ENCODE peak calls at places on chromosomes 5 and 9, in four cellular contexts. A, I, F and R are unnamed samples.

GRCh38 chr9:134597041-134597913 is 44.3 kb upstream of the COL5A1 start:
- DNase-seq in A (no peak), I (no peak), F (no peak), R (no peak)

GRCh38 chr9:134741846-134742245 is 100.2 kb downstream of the COL5A1 start:
- DNase-seq in A (no peak), I (no peak), F (no peak), R (no peak)

GRCh38 chr9:71941060-71941568 is 29.7 kb downstream of the C9orf85 start:
- DNase-seq in A (no peak), I (no peak), F (no peak), R (no peak)

GRCh38 chr5:170338933-170339779 is 41.6 kb upstream of the LCP2 start:
- DNase-seq in A (no peak), I (no peak), F (no peak), R (peak; percentile 76)

GRCh38 chr9:6047020-6047419 is 31.6 kb upstream of the RANBP6 start:
- DNase-seq in A (no peak), I (no peak), F (no peak), R (no peak)

GRCh38 chr5:144467795-144468194 is 297.1 kb downstream of the KCTD16 start:
- DNase-seq in A (no peak), I (peak; percentile 35), F (no peak), R (peak; percentile 36)

GRCh38 chr9:82621446-82621845 is 441.5 kb downstream of the RASEF start:
- DNase-seq in A (no peak), I (no peak), F (no peak), R (no peak)

GRCh38 chr9:136081113-136081825 is 13.8 kb downstream of the NACC2 start:
- DNase-seq in A (no peak), I (no peak), F (peak; percentile 73), R (no peak)

GRCh38 chr5:171619744-171620143 is 165.9 kb upstream of the SMIM23 start:
- DNase-seq in A (no peak), I (no peak), F (no peak), R (no peak)

GRCh38 chr5:78504726-78505431 is 143.7 kb downstream of the LHFPL2 start:
- DNase-seq in A (peak; percentile 95), I (no peak), F (peak; percentile 93), R (no peak)

GRCh38 chr9:63859475-63860215 is 1425.4 kb downstream of the FOXD4L5 start:
- DNase-seq in A (no peak), I (peak; percentile 49), F (peak; percentile 10), R (no peak)

GRCh38 chr5:32500206-32500605 is 55.7 kb upstream of the ZFR start:
- DNase-seq in A (no peak), I (no peak), F (no peak), R (no peak)

GRCh38 chr5:174724484-174725260 is at the start of gene MSX2:
- DNase-seq in A (peak; percentile 66), I (no peak), F (peak; percentile 82), R (no peak)
- TF ChIP-seq POLR2A in A (peak; percentile 56), I (no peak), F (peak; percentile 74), R (no peak)

DNA sequence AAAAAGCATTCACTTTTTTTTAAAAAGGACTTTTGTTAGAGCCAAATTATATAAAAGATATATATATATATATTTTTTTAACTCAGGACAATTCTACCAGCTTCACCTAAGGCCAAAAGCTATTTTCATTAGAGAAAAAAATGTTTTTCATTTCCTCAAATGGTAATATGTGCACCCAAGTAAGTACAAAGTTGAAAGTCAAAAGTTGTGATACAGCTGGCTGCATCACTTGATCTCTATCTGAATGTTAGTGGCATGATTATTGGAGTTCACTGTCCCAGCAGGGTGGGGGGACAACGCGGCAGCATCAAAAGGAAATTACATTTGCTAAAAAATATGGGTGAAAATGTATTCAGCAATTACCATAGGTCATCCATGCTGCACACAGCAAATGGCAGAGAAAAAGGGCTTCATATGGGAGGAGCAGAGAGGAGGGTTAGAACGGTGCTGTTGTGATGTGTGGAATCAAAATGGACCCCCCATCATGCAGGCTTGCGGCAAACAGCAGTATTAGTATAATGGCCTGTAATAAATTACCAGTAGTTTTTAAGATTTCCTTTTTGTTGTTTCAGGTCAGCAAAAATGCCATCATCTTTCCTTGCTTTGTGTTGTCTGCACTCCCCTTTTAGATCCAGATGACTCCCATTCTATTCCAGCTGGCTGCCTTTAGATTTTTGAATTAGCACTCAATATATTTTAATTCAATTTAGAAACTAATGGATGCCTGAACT is 253.7 kb downstream of the MAT2B start:
- DNase-seq in A (no peak), I (no peak), F (no peak), R (no peak)
- TF ChIP-seq POLR2A in A (no peak), I (no peak), F (no peak), R (no peak)

GRCh38 chr9:121641228-121641611 is 10.2 kb upstream of the DAB2IP start:
- DNase-seq in A (no peak), I (no peak), F (no peak), R (no peak)
- TF ChIP-seq POLR2A in A (no peak), I (no peak), F (no peak), R (no peak)

DNA sequence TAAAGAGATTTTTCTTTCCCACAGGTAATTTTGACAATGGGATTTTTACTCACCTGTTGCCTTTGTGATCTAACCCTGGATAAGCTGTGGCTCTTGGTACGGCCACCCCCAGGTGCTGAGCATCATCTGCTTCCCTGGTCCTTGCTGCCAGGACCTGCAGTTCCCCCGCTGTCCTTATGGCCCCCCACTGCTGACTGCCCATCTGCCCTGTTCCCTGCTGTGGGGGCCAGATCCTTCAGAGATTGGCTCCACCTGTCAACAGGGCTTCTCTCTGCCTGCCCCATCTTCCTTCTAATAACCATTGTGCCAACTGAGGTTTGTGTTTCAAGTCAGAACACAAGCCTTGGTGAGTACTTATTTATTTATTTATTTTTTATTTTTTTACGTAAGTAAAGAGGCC is 183.3 kb downstream of the MAPKAP1 start:
- DNase-seq in A (no peak), I (no peak), F (no peak), R (no peak)
- TF ChIP-seq POLR2A in A (no peak), I (no peak), F (no peak), R (no peak)

GRCh38 chr5:132489051-132489770 is 1.4 kb downstream of the IRF1 start:
- DNase-seq in A (no peak), I (no peak), F (no peak), R (peak; percentile 49)

GRCh38 chr5:132491368-132492364 is 1.1 kb upstream of the IRF1 start:
- DNase-seq in A (no peak), I (no peak), F (no peak), R (no peak)

GRCh38 chr5:132492386-132492785 is 1.8 kb upstream of the IRF1 start:
- DNase-seq in A (no peak), I (no peak), F (no peak), R (no peak)

GRCh38 chr5:132489871-132490483 is 596 bp downstream of the IRF1 start:
- DNase-seq in A (peak; percentile 63), I (no peak), F (peak; percentile 58), R (peak; percentile 34)

DNA sequence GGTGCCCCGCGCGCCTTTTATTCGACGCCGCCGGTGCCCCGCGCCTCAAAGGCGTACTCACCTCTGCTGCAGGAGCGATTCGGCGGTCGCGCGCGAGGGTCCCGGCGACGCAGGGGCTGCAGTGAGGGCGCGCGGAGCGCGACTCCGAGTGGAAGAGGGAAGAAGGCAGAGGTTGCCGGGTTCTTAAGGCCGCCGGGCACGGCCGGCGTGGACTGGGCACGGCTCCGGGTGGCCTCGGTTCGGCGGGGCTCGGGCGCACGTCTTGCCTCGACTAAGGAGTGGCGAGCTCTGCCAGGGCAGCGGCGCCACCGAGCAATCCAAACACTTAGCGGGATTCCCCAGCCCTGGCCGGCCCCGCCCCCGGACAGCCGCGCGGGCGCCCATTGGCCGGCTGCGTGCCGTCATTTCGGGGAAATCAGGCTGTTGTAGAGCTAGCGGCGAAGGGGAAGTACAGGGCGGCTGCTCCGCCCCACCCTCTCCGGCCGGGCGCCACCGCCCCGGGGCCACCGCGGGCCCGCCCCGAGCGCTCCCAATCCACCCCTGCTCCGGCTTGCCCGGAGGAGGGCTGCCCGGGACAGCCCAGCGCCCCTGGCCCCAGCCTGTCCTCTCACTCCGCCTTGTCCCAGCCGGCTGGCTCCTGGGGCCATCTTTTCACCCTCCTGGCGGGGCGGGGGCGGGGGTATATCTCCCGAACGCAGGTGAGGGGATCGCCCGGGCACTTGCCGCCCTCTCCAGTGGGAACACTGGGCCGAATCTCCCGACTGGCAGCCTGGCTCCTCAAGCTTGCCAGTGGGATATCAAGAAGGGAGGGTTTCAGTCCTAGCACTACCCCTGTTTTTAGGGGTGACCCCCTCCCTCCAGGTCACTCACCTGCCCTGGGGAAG is at the start of gene IRF1:
- DNase-seq in A (peak; percentile 95), I (peak; percentile 91), F (peak; percentile 96), R (peak; percentile 97)
- TF ChIP-seq POLR2A in A (peak; percentile 97), I (no peak), F (peak; percentile 96), R (peak; percentile 91)

GRCh38 chr5:150499437-150499956 is 8.4 kb upstream of the NDST1 start:
- DNase-seq in A (no peak), I (no peak), F (no peak), R (no peak)

GRCh38 chr5:150502106-150502505 is 5.8 kb upstream of the NDST1 start:
- DNase-seq in A (no peak), I (no peak), F (no peak), R (no peak)

GRCh38 chr5:150498971-150499370 is 9.0 kb upstream of the NDST1 start:
- DNase-seq in A (no peak), I (no peak), F (no peak), R (no peak)

GRCh38 chr5:150500905-150501304 is 7.0 kb upstream of the NDST1 start:
- DNase-seq in A (no peak), I (no peak), F (no peak), R (no peak)

DNA sequence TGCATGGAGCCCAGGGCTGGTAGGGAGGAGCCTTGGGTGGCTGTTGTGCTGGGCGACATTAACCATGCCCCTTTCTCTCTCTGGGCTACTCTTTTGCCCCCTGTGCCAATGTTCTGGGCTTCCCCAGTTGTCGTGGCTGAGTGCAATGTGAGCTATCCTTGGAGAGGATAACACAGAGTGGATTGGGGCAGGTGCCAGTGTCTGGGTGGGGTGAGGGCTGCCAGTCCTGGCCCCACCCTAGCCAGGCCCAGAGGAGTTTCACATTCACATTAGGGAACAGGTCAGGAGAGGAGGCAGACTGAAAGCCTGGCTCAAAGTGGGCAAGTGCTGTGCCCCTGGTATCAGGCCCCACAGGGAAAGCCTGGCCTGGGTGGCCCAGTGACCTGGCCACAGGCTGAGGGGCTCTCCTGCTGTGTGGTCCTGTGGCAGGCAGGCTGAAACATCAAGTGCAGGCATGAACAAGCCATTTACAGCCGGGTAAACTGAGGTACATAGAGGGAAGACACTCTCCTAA is 7.5 kb upstream of the NDST1 start:
- DNase-seq in A (no peak), I (no peak), F (peak; percentile 92), R (no peak)
- TF ChIP-seq POLR2A in A (no peak), I (no peak), F (peak; percentile 61), R (no peak)

DNA sequence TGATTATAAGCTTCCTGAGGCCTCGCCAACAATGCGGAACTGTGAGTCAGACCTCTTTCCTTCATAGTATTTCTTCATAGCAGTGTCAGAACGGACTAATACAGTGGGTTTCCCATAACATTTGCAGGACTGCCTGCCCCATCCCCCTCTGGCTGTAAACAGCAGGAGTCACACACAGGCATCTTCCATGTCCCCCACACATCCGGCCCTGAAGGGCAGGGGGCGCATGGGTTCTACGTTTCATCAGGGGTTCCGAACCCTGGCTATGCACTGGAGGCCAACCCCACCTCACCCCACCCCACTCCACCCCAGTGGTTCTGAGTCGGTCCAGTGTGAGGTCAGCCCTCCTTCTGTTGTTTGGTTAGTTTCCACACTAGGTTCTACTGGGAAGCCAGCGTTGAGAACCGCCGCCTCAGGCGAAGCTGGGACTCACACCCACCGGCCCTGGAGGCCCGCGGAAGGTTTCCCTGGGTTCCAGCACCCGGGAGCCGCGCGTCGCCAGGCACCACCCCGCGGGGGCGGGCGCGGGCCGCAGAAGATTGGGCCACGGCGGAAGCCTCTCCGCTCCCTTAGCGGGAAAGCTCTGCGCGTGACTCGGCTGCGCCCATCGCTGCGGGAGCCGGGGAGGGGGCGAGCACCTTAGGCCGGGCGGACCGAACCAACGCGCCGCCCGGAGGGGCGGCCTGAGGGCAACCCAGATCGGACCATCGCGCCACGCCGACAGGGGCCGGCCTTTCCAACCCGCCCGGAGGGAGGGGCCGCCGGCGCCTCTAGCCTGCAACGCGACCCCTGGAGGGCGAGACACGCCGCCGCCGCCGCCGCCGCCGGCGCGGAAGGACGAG is at the start of gene RUSC2:
- DNase-seq in A (peak; percentile 85), I (peak; percentile 75), F (peak; percentile 88), R (peak; percentile 67)
- TF ChIP-seq POLR2A in A (peak; percentile 77), I (peak; percentile 71), F (peak; percentile 88), R (no peak)